ENCODE peak calls at places on chromosomes 16 and 17, in seven cellular contexts. One of them, this sample, is unnamed.

GRCh38 chr16:700684-701584 is 4.7 kb downstream of the FBXL16 start:
- DNase-seq in NCI-H1092: no peak
- DNase-seq in AG09319: no peak
- DNase-seq in iPS DF 19.7: no peak
- DNase-seq in HCT116: no peak
- DNase-seq in left kidney: peak
- DNase-seq in activated CD4-positive, alpha-beta T cell treated with anti-CD3 and anti-CD28 coated beads, Interleukin-2, amount 10 ng/mL, durations not matched to agents 7 days and 5 days: peak
- DNase-seq in this sample: no peak

GRCh38 chr16:3129137-3130131 is 5.4 kb upstream of the ZNF213 start:
- DNase-seq in HCT116: no peak
- DNase-seq in activated CD4-positive, alpha-beta T cell treated with anti-CD3 and anti-CD28 coated beads, Interleukin-2, amount 10 ng/mL, durations not matched to agents 7 days and 5 days: peak
- DNase-seq in left kidney: peak
- DNase-seq in NCI-H1092: peak
- DNase-seq in iPS DF 19.7: no peak
- DNase-seq in AG09319: peak
- DNase-seq in this sample: peak

GRCh38 chr16:77946834-77947233 is 75.5 kb upstream of the CLEC3A start:
- DNase-seq in HCT116: no peak
- DNase-seq in AG09319: no peak
- DNase-seq in iPS DF 19.7: no peak
- DNase-seq in activated CD4-positive, alpha-beta T cell treated with anti-CD3 and anti-CD28 coated beads, Interleukin-2, amount 10 ng/mL, durations not matched to agents 7 days and 5 days: no peak
- DNase-seq in NCI-H1092: no peak
- DNase-seq in left kidney: peak
- DNase-seq in this sample: no peak

GRCh38 chr16:25177512-25177830 is 39.3 kb upstream of the AQP8 start:
- DNase-seq in iPS DF 19.7: no peak
- DNase-seq in HCT116: no peak
- DNase-seq in activated CD4-positive, alpha-beta T cell treated with anti-CD3 and anti-CD28 coated beads, Interleukin-2, amount 10 ng/mL, durations not matched to agents 7 days and 5 days: no peak
- DNase-seq in AG09319: no peak
- DNase-seq in NCI-H1092: no peak
- DNase-seq in left kidney: no peak
- DNase-seq in this sample: no peak

GRCh38 chr16:89918453-89919347 is at the start of gene MC1R:
- DNase-seq in AG09319: no peak
- DNase-seq in HCT116: peak
- DNase-seq in activated CD4-positive, alpha-beta T cell treated with anti-CD3 and anti-CD28 coated beads, Interleukin-2, amount 10 ng/mL, durations not matched to agents 7 days and 5 days: no peak
- DNase-seq in iPS DF 19.7: no peak
- DNase-seq in NCI-H1092: peak
- DNase-seq in left kidney: peak
- DNase-seq in this sample: no peak

GRCh38 chr17:10368561-10368960 is 4.2 kb downstream of the MYH13 start:
- DNase-seq in activated CD4-positive, alpha-beta T cell treated with anti-CD3 and anti-CD28 coated beads, Interleukin-2, amount 10 ng/mL, durations not matched to agents 7 days and 5 days: no peak
- DNase-seq in iPS DF 19.7: no peak
- DNase-seq in NCI-H1092: no peak
- DNase-seq in AG09319: no peak
- DNase-seq in left kidney: no peak
- DNase-seq in HCT116: no peak
- DNase-seq in this sample: no peak

GRCh38 chr17:17940451-17940911 is 31.7 kb downstream of the TOM1L2 start:
- DNase-seq in NCI-H1092: peak
- DNase-seq in left kidney: peak
- DNase-seq in AG09319: no peak
- DNase-seq in iPS DF 19.7: no peak
- DNase-seq in activated CD4-positive, alpha-beta T cell treated with anti-CD3 and anti-CD28 coated beads, Interleukin-2, amount 10 ng/mL, durations not matched to agents 7 days and 5 days: no peak
- DNase-seq in HCT116: no peak
- DNase-seq in this sample: no peak

GRCh38 chr16:1592446-1592845 is 19.4 kb downstream of the IFT140 start:
- DNase-seq in left kidney: no peak
- DNase-seq in NCI-H1092: no peak
- DNase-seq in AG09319: no peak
- DNase-seq in activated CD4-positive, alpha-beta T cell treated with anti-CD3 and anti-CD28 coated beads, Interleukin-2, amount 10 ng/mL, durations not matched to agents 7 days and 5 days: no peak
- DNase-seq in HCT116: no peak
- DNase-seq in iPS DF 19.7: no peak
- DNase-seq in this sample: no peak

GRCh38 chr16:56269824-56270684 is 78.8 kb downstream of the GNAO1 start:
- DNase-seq in left kidney: peak
- DNase-seq in NCI-H1092: peak
- DNase-seq in AG09319: peak
- DNase-seq in HCT116: no peak
- DNase-seq in iPS DF 19.7: peak
- DNase-seq in activated CD4-positive, alpha-beta T cell treated with anti-CD3 and anti-CD28 coated beads, Interleukin-2, amount 10 ng/mL, durations not matched to agents 7 days and 5 days: no peak
- DNase-seq in this sample: no peak

GRCh38 chr16:74521691-74522090 is 85.2 kb downstream of the GLG1 start:
- DNase-seq in NCI-H1092: no peak
- DNase-seq in AG09319: no peak
- DNase-seq in activated CD4-positive, alpha-beta T cell treated with anti-CD3 and anti-CD28 coated beads, Interleukin-2, amount 10 ng/mL, durations not matched to agents 7 days and 5 days: no peak
- DNase-seq in left kidney: peak
- DNase-seq in iPS DF 19.7: no peak
- DNase-seq in HCT116: no peak
- DNase-seq in this sample: no peak

GRCh38 chr16:57102888-57103879 is 10.8 kb downstream of the CPNE2 start:
- DNase-seq in iPS DF 19.7: no peak
- DNase-seq in AG09319: no peak
- DNase-seq in HCT116: no peak
- DNase-seq in activated CD4-positive, alpha-beta T cell treated with anti-CD3 and anti-CD28 coated beads, Interleukin-2, amount 10 ng/mL, durations not matched to agents 7 days and 5 days: no peak
- DNase-seq in left kidney: peak
- DNase-seq in NCI-H1092: no peak
- DNase-seq in this sample: no peak

GRCh38 chr16:2365397-2365796 is 24.9 kb upstream of the ABCA3 start:
- DNase-seq in iPS DF 19.7: no peak
- DNase-seq in left kidney: peak
- DNase-seq in HCT116: no peak
- DNase-seq in NCI-H1092: no peak
- DNase-seq in activated CD4-positive, alpha-beta T cell treated with anti-CD3 and anti-CD28 coated beads, Interleukin-2, amount 10 ng/mL, durations not matched to agents 7 days and 5 days: no peak
- DNase-seq in AG09319: no peak
- DNase-seq in this sample: no peak

GRCh38 chr17:80625627-80626026 is 81.0 kb downstream of the RPTOR start:
- DNase-seq in left kidney: no peak
- DNase-seq in iPS DF 19.7: no peak
- DNase-seq in HCT116: peak
- DNase-seq in AG09319: no peak
- DNase-seq in activated CD4-positive, alpha-beta T cell treated with anti-CD3 and anti-CD28 coated beads, Interleukin-2, amount 10 ng/mL, durations not matched to agents 7 days and 5 days: no peak
- DNase-seq in NCI-H1092: no peak
- DNase-seq in this sample: no peak

GRCh38 chr16:77584205-77584859 is 138.0 kb upstream of the NUDT7 start:
- DNase-seq in left kidney: peak
- DNase-seq in HCT116: peak
- DNase-seq in iPS DF 19.7: no peak
- DNase-seq in NCI-H1092: peak
- DNase-seq in AG09319: no peak
- DNase-seq in activated CD4-positive, alpha-beta T cell treated with anti-CD3 and anti-CD28 coated beads, Interleukin-2, amount 10 ng/mL, durations not matched to agents 7 days and 5 days: peak
- DNase-seq in this sample: no peak

GRCh38 chr17:80598813-80599545 is 54.3 kb downstream of the RPTOR start:
- DNase-seq in NCI-H1092: no peak
- DNase-seq in activated CD4-positive, alpha-beta T cell treated with anti-CD3 and anti-CD28 coated beads, Interleukin-2, amount 10 ng/mL, durations not matched to agents 7 days and 5 days: no peak
- DNase-seq in left kidney: no peak
- DNase-seq in iPS DF 19.7: no peak
- DNase-seq in AG09319: no peak
- DNase-seq in HCT116: no peak
- DNase-seq in this sample: no peak

GRCh38 chr16:2532494-2533141 is 1.4 kb upstream of the CEMP1 start:
- DNase-seq in left kidney: peak
- DNase-seq in AG09319: no peak
- DNase-seq in NCI-H1092: no peak
- DNase-seq in iPS DF 19.7: no peak
- DNase-seq in activated CD4-positive, alpha-beta T cell treated with anti-CD3 and anti-CD28 coated beads, Interleukin-2, amount 10 ng/mL, durations not matched to agents 7 days and 5 days: peak
- DNase-seq in HCT116: peak
- DNase-seq in this sample: peak

GRCh38 chr17:77737442-77738265 is 220.8 kb upstream of the TNRC6C start:
- DNase-seq in AG09319: no peak
- DNase-seq in NCI-H1092: peak
- DNase-seq in left kidney: no peak
- DNase-seq in HCT116: no peak
- DNase-seq in iPS DF 19.7: no peak
- DNase-seq in activated CD4-positive, alpha-beta T cell treated with anti-CD3 and anti-CD28 coated beads, Interleukin-2, amount 10 ng/mL, durations not matched to agents 7 days and 5 days: no peak
- DNase-seq in this sample: no peak

GRCh38 chr16:13791095-13791494 is 128.9 kb upstream of the ERCC4 start:
- DNase-seq in HCT116: no peak
- DNase-seq in iPS DF 19.7: no peak
- DNase-seq in left kidney: peak
- DNase-seq in activated CD4-positive, alpha-beta T cell treated with anti-CD3 and anti-CD28 coated beads, Interleukin-2, amount 10 ng/mL, durations not matched to agents 7 days and 5 days: no peak
- DNase-seq in AG09319: no peak
- DNase-seq in NCI-H1092: no peak
- DNase-seq in this sample: no peak

GRCh38 chr17:78873519-78874340 is 29.3 kb downstream of the CEP295NL start:
- DNase-seq in AG09319: no peak
- DNase-seq in NCI-H1092: peak
- DNase-seq in activated CD4-positive, alpha-beta T cell treated with anti-CD3 and anti-CD28 coated beads, Interleukin-2, amount 10 ng/mL, durations not matched to agents 7 days and 5 days: no peak
- DNase-seq in HCT116: no peak
- DNase-seq in left kidney: peak
- DNase-seq in iPS DF 19.7: no peak
- DNase-seq in this sample: no peak

GRCh38 chr16:56294599-56294998 is 103.3 kb downstream of the GNAO1 start:
- DNase-seq in iPS DF 19.7: no peak
- DNase-seq in AG09319: peak
- DNase-seq in activated CD4-positive, alpha-beta T cell treated with anti-CD3 and anti-CD28 coated beads, Interleukin-2, amount 10 ng/mL, durations not matched to agents 7 days and 5 days: no peak
- DNase-seq in left kidney: no peak
- DNase-seq in NCI-H1092: no peak
- DNase-seq in HCT116: no peak
- DNase-seq in this sample: no peak

GRCh38 chr16:26530584-26531289 is 536.0 kb upstream of the C16orf82 start:
- DNase-seq in HCT116: no peak
- DNase-seq in left kidney: no peak
- DNase-seq in iPS DF 19.7: no peak
- DNase-seq in AG09319: no peak
- DNase-seq in activated CD4-positive, alpha-beta T cell treated with anti-CD3 and anti-CD28 coated beads, Interleukin-2, amount 10 ng/mL, durations not matched to agents 7 days and 5 days: no peak
- DNase-seq in NCI-H1092: no peak
- DNase-seq in this sample: no peak

GRCh38 chr17:34758747-34759146 is 179.4 kb downstream of the TMEM132E start:
- DNase-seq in activated CD4-positive, alpha-beta T cell treated with anti-CD3 and anti-CD28 coated beads, Interleukin-2, amount 10 ng/mL, durations not matched to agents 7 days and 5 days: no peak
- DNase-seq in left kidney: peak
- DNase-seq in HCT116: no peak
- DNase-seq in NCI-H1092: no peak
- DNase-seq in AG09319: no peak
- DNase-seq in iPS DF 19.7: no peak
- DNase-seq in this sample: no peak

GRCh38 chr17:70297397-70297796 is 128.1 kb downstream of the KCNJ2 start:
- DNase-seq in iPS DF 19.7: no peak
- DNase-seq in left kidney: no peak
- DNase-seq in NCI-H1092: no peak
- DNase-seq in activated CD4-positive, alpha-beta T cell treated with anti-CD3 and anti-CD28 coated beads, Interleukin-2, amount 10 ng/mL, durations not matched to agents 7 days and 5 days: no peak
- DNase-seq in AG09319: no peak
- DNase-seq in HCT116: no peak
- DNase-seq in this sample: no peak

GRCh38 chr16:3266873-3267537 is 10.6 kb upstream of the MEFV start:
- DNase-seq in activated CD4-positive, alpha-beta T cell treated with anti-CD3 and anti-CD28 coated beads, Interleukin-2, amount 10 ng/mL, durations not matched to agents 7 days and 5 days: no peak
- DNase-seq in HCT116: peak
- DNase-seq in left kidney: peak
- DNase-seq in AG09319: peak
- DNase-seq in iPS DF 19.7: no peak
- DNase-seq in NCI-H1092: no peak
- DNase-seq in this sample: no peak

GRCh38 chr16:59459811-59460210 is 725.7 kb upstream of the GOT2 start:
- DNase-seq in HCT116: no peak
- DNase-seq in NCI-H1092: no peak
- DNase-seq in activated CD4-positive, alpha-beta T cell treated with anti-CD3 and anti-CD28 coated beads, Interleukin-2, amount 10 ng/mL, durations not matched to agents 7 days and 5 days: no peak
- DNase-seq in AG09319: no peak
- DNase-seq in iPS DF 19.7: no peak
- DNase-seq in left kidney: no peak
- DNase-seq in this sample: no peak

GRCh38 chr16:72932050-72932449 is 115.9 kb downstream of the ZFHX3 start:
- DNase-seq in AG09319: no peak
- DNase-seq in activated CD4-positive, alpha-beta T cell treated with anti-CD3 and anti-CD28 coated beads, Interleukin-2, amount 10 ng/mL, durations not matched to agents 7 days and 5 days: peak
- DNase-seq in left kidney: no peak
- DNase-seq in NCI-H1092: no peak
- DNase-seq in iPS DF 19.7: no peak
- DNase-seq in HCT116: no peak
- DNase-seq in this sample: no peak

GRCh38 chr16:73405851-73406250 is 357.9 kb upstream of the ZFHX3 start:
- DNase-seq in AG09319: no peak
- DNase-seq in HCT116: no peak
- DNase-seq in iPS DF 19.7: no peak
- DNase-seq in activated CD4-positive, alpha-beta T cell treated with anti-CD3 and anti-CD28 coated beads, Interleukin-2, amount 10 ng/mL, durations not matched to agents 7 days and 5 days: no peak
- DNase-seq in NCI-H1092: no peak
- DNase-seq in left kidney: no peak
- DNase-seq in this sample: no peak

GRCh38 chr17:67461876-67462275 is 84.8 kb downstream of the PITPNC1 start:
- DNase-seq in left kidney: no peak
- DNase-seq in HCT116: no peak
- DNase-seq in AG09319: no peak
- DNase-seq in activated CD4-positive, alpha-beta T cell treated with anti-CD3 and anti-CD28 coated beads, Interleukin-2, amount 10 ng/mL, durations not matched to agents 7 days and 5 days: no peak
- DNase-seq in iPS DF 19.7: no peak
- DNase-seq in NCI-H1092: no peak
- DNase-seq in this sample: no peak

GRCh38 chr16:88303890-88304819 is 78.6 kb upstream of the ZNF469 start:
- DNase-seq in iPS DF 19.7: no peak
- DNase-seq in HCT116: no peak
- DNase-seq in left kidney: peak
- DNase-seq in AG09319: peak
- DNase-seq in activated CD4-positive, alpha-beta T cell treated with anti-CD3 and anti-CD28 coated beads, Interleukin-2, amount 10 ng/mL, durations not matched to agents 7 days and 5 days: no peak
- DNase-seq in NCI-H1092: no peak
- DNase-seq in this sample: no peak

GRCh38 chr16:27867122-27868110 is 196.1 kb downstream of the GSG1L start:
- DNase-seq in activated CD4-positive, alpha-beta T cell treated with anti-CD3 and anti-CD28 coated beads, Interleukin-2, amount 10 ng/mL, durations not matched to agents 7 days and 5 days: peak
- DNase-seq in left kidney: peak
- DNase-seq in HCT116: peak
- DNase-seq in iPS DF 19.7: no peak
- DNase-seq in NCI-H1092: peak
- DNase-seq in AG09319: peak
- DNase-seq in this sample: peak

GRCh38 chr17:17605083-17605746 is 13.7 kb upstream of the PEMT start:
- DNase-seq in iPS DF 19.7: no peak
- DNase-seq in NCI-H1092: no peak
- DNase-seq in left kidney: peak
- DNase-seq in AG09319: no peak
- DNase-seq in activated CD4-positive, alpha-beta T cell treated with anti-CD3 and anti-CD28 coated beads, Interleukin-2, amount 10 ng/mL, durations not matched to agents 7 days and 5 days: no peak
- DNase-seq in HCT116: no peak
- DNase-seq in this sample: no peak

GRCh38 chr17:21174719-21175118 is 39.2 kb downstream of the TMEM11 start:
- DNase-seq in NCI-H1092: no peak
- DNase-seq in AG09319: no peak
- DNase-seq in left kidney: no peak
- DNase-seq in HCT116: no peak
- DNase-seq in iPS DF 19.7: no peak
- DNase-seq in activated CD4-positive, alpha-beta T cell treated with anti-CD3 and anti-CD28 coated beads, Interleukin-2, amount 10 ng/mL, durations not matched to agents 7 days and 5 days: no peak
- DNase-seq in this sample: no peak

GRCh38 chr16:78189121-78189520 is 89.7 kb downstream of the WWOX start:
- DNase-seq in HCT116: no peak
- DNase-seq in iPS DF 19.7: no peak
- DNase-seq in left kidney: no peak
- DNase-seq in AG09319: no peak
- DNase-seq in activated CD4-positive, alpha-beta T cell treated with anti-CD3 and anti-CD28 coated beads, Interleukin-2, amount 10 ng/mL, durations not matched to agents 7 days and 5 days: no peak
- DNase-seq in NCI-H1092: no peak
- DNase-seq in this sample: no peak

GRCh38 chr17:4560837-4561241 is 462 bp upstream of the GGT6 start:
- DNase-seq in left kidney: peak
- DNase-seq in AG09319: no peak
- DNase-seq in activated CD4-positive, alpha-beta T cell treated with anti-CD3 and anti-CD28 coated beads, Interleukin-2, amount 10 ng/mL, durations not matched to agents 7 days and 5 days: no peak
- DNase-seq in NCI-H1092: no peak
- DNase-seq in iPS DF 19.7: no peak
- DNase-seq in HCT116: no peak
- DNase-seq in this sample: no peak

GRCh38 chr16:27102701-27103575 is 36.2 kb downstream of the C16orf82 start:
- DNase-seq in AG09319: no peak
- DNase-seq in iPS DF 19.7: no peak
- DNase-seq in NCI-H1092: no peak
- DNase-seq in HCT116: no peak
- DNase-seq in left kidney: no peak
- DNase-seq in activated CD4-positive, alpha-beta T cell treated with anti-CD3 and anti-CD28 coated beads, Interleukin-2, amount 10 ng/mL, durations not matched to agents 7 days and 5 days: no peak
- DNase-seq in this sample: no peak

This sample was measured in T-helper 1 cell.